ENCODE peak calls at places on chromosomes 4 and X, in four cellular contexts. X is fibroblast of lung, Y is ecto neural progenitor cell, Z is brain microvascular endothelial cell. H is an unnamed sample.

GRCh38 chr4:139410312-139410711 is 43.6 kb upstream of the RAB33B start:
- DNase-seq in X (no peak), Y (no peak), Z (no peak), H (no peak)

GRCh38 chr4:2811830-2812599 is 19.1 kb downstream of the SH3BP2 start:
- DNase-seq in X (peak; percentile 45), Y (no peak), Z (peak; percentile 48), H (peak; percentile 59)

GRCh38 chrX:57900961-57901360 is 9.3 kb downstream of the ZXDA start:
- DNase-seq in X (peak; percentile 73), Y (no peak), Z (peak; percentile 8), H (no peak)

GRCh38 chr4:16626945-16627344 is 271.5 kb downstream of the LDB2 start:
- DNase-seq in X (peak; percentile 97), Y (no peak), Z (peak; percentile 96), H (no peak)

GRCh38 chr4:55398461-55398860 is 2.7 kb downstream of the TMEM165 start:
- DNase-seq in X (peak; percentile 46), Y (no peak), Z (no peak), H (no peak)

GRCh38 chr4:146329042-146329716 is 114.8 kb downstream of the REELD1 start:
- DNase-seq in X (peak; percentile 90), Y (no peak), Z (peak; percentile 48), H (no peak)

GRCh38 chr4:116952530-116953108 is 132.8 kb downstream of the TRAM1L1 start:
- DNase-seq in X (no peak), Y (no peak), Z (no peak), H (no peak)

GRCh38 chr4:36283912-36284465 is 2.6 kb downstream of the DTHD1 start:
- DNase-seq in X (no peak), Y (no peak), Z (no peak), H (no peak)

GRCh38 chr4:68365068-68365467 is 15.2 kb upstream of the YTHDC1 start:
- DNase-seq in X (no peak), Y (no peak), Z (no peak), H (no peak)

GRCh38 chr4:73895201-73896177 is 26.3 kb downstream of the CXCL1 start:
- DNase-seq in X (peak; percentile 61), Y (no peak), Z (peak; percentile 59), H (no peak)

GRCh38 chr4:54423066-54423465 is 194.0 kb downstream of the PDGFRA start:
- DNase-seq in X (peak; percentile 27), Y (no peak), Z (peak; percentile 57), H (no peak)

GRCh38 chrX:71181910-71182799 is 37.5 kb downstream of the NLGN3 start:
- DNase-seq in X (peak; percentile 97), Y (peak; percentile 84), Z (peak; percentile 96), H (peak; percentile 69)

GRCh38 chrX:71366674-71367256 is 608 bp downstream of the TAF1 start:
- DNase-seq in X (peak; percentile 29), Y (peak; percentile 49), Z (peak; percentile 17), H (no peak)

GRCh38 chr4:145954924-145955339 is 16.3 kb upstream of the ZNF827 start:
- DNase-seq in X (peak; percentile 99), Y (no peak), Z (peak; percentile 94), H (no peak)

GRCh38 chr4:106816501-106816900 is 219.6 kb downstream of the DKK2 start:
- DNase-seq in X (peak; percentile 79), Y (no peak), Z (peak; percentile 53), H (no peak)

GRCh38 chrX:123072686-123073385 is 111.2 kb upstream of the GRIA3 start:
- DNase-seq in X (no peak), Y (no peak), Z (no peak), H (no peak)

GRCh38 chr4:667545-667925 is 6.5 kb downstream of the ATP5ME start:
- DNase-seq in X (no peak), Y (no peak), Z (no peak), H (no peak)

GRCh38 chr4:25913056-25913850 is 767 bp upstream of the SMIM20 start:
- DNase-seq in X (no peak), Y (no peak), Z (peak; percentile 10), H (peak; percentile 56)

GRCh38 chrX:109840585-109840984 is 107.5 kb upstream of the ACSL4 start:
- DNase-seq in X (peak; percentile 96), Y (no peak), Z (peak; percentile 86), H (no peak)

GRCh38 chr4:145909331-145909730 is 29.3 kb downstream of the ZNF827 start:
- DNase-seq in X (no peak), Y (peak; percentile 66), Z (no peak), H (no peak)

GRCh38 chr4:40473578-40474388 is 138.7 kb downstream of the CHRNA9 start:
- DNase-seq in X (no peak), Y (no peak), Z (no peak), H (no peak)

GRCh38 chr4:6910340-6910959 is 824 bp downstream of the TBC1D14 start:
- DNase-seq in X (no peak), Y (peak; percentile 68), Z (no peak), H (no peak)

GRCh38 chr4:153530284-153530995 is 64.3 kb downstream of the TMEM131L start:
- DNase-seq in X (no peak), Y (no peak), Z (no peak), H (no peak)

GRCh38 chr4:68344049-68344448 is 5.8 kb downstream of the YTHDC1 start:
- DNase-seq in X (no peak), Y (no peak), Z (no peak), H (no peak)

GRCh38 chrX:53440631-53441517 is 6.7 kb upstream of the HSD17B10 start:
- DNase-seq in X (peak; percentile 58), Y (peak; percentile 47), Z (peak; percentile 24), H (no peak)

GRCh38 chr4:150259861-150260567 is 181.8 kb downstream of the DCLK2 start:
- DNase-seq in X (no peak), Y (no peak), Z (no peak), H (no peak)

GRCh38 chr4:122827258-122827887 is 742 bp downstream of the FGF2 start:
- DNase-seq in X (peak; percentile 40), Y (peak; percentile 72), Z (peak; percentile 20), H (peak; percentile 35)

GRCh38 chr4:37816719-37817118 is 9.8 kb upstream of the PGM2 start:
- DNase-seq in X (no peak), Y (no peak), Z (no peak), H (no peak)

H was measured in memory B cell.